ENCODE peak calls at places on chromosomes 16 and 17, in nine cellular contexts. G is gastrocnemius medialis; V is T-helper 2 cell; I is GM06990; Q is sciatic nerve; Z is endothelial cell; H is stimulated activated CD8-positive, alpha-beta memory T cell treated with anti-CD3 and anti-CD28 coated beads, Interleukin-7, amount 100 ng/mL, for 1 hour; T is occipital lobe; P is C1 segment of cervical spinal cord. L is an unnamed sample.

GRCh38 chr17:79093270-79093669 is 18.6 kb downstream of the ENGASE start:
- DNase-seq in T (no peak), V (peak), I (no peak), P (no peak), H (no peak), Q (no peak), G (no peak), Z (no peak), L (no peak)

GRCh38 chr17:69415431-69415830 is 934 bp downstream of the MAP2K6 start:
- DNase-seq in G (no peak), T (no peak), H (no peak), Z (no peak), Q (no peak), P (no peak), I (no peak), V (no peak), L (no peak)

GRCh38 chr16:64453643-64454042 is 668.2 kb downstream of the CDH11 start:
- DNase-seq in T (no peak), Q (no peak), I (no peak), Z (no peak), H (no peak), V (no peak), P (no peak), G (no peak), L (no peak)

GRCh38 chr16:48617104-48617503 is 7.1 kb upstream of the N4BP1 start:
- DNase-seq in G (no peak), H (no peak), Z (no peak), Q (no peak), V (no peak), T (no peak), P (no peak), I (no peak), L (no peak)

GRCh38 chr17:81858170-81858966 is 2.0 kb downstream of the P4HB start:
- DNase-seq in Z (no peak), T (no peak), Q (no peak), P (no peak), V (peak), I (no peak), H (no peak), G (no peak), L (no peak)

GRCh38 chr17:49210158-49211029 is at the start of the genes ABI3 and GNGT2:
- DNase-seq in P (peak), Z (peak), G (no peak), H (no peak), V (peak), Q (no peak), I (peak), T (no peak), L (peak)

GRCh38 chr17:57541472-57542394 is 203.4 kb downstream of the CCDC182 start:
- DNase-seq in V (no peak), H (no peak), T (peak), G (peak), Q (no peak), Z (no peak), P (no peak), I (no peak), L (no peak)

GRCh38 chr16:57588821-57589220 is 39.6 kb upstream of the ADGRG1 start:
- DNase-seq in Z (no peak), P (no peak), G (no peak), I (no peak), Q (no peak), V (no peak), H (no peak), T (no peak), L (no peak)

GRCh38 chr16:16148755-16149154 is 74.5 kb downstream of the ABCC6 start:
- DNase-seq in T (no peak), Z (no peak), P (no peak), H (no peak), G (no peak), I (no peak), V (no peak), Q (no peak), L (no peak)

L was measured in CD4-positive, alpha-beta T cell.